ENCODE peak calls at places on chromosomes 3 and 15, in four cellular contexts. E, N, A and U are unnamed samples. For H3K4me1, the result is how much of the 10 kb centered on the place peaks cover.

GRCh38 chr3:114157321-114157720 is 21.5 kb downstream of the DRD3 start:
- DNase-seq in N (no peak), A (no peak), E (no peak), U (no peak)

GRCh38 chr3:139299261-139300132 is 44.3 kb upstream of the MRPS22 start:
- DNase-seq in A (no peak), E (no peak), N (no peak), U (no peak)

GRCh38 chr3:147299656-147300055 is 106.7 kb downstream of the ZIC4 start:
- DNase-seq in A (no peak), N (no peak), E (no peak), U (no peak)

GRCh38 chr15:60370804-60371700 is 26.7 kb downstream of the ANXA2 start:
- DNase-seq in E (peak), A (no peak), N (peak), U (peak)

GRCh38 chr3:109336272-109336957 is 931 bp downstream of the DPPA4 start:
- DNase-seq in N (no peak), A (no peak), E (no peak), U (no peak)

GRCh38 chr3:67083277-67083676 is 85.2 kb downstream of the KBTBD8 start:
- DNase-seq in A (peak), E (no peak), N (no peak), U (peak)

GRCh38 chr3:186787642-186788481 is 4.5 kb downstream of the EIF4A2 start:
- DNase-seq in N (no peak), E (no peak), A (no peak), U (no peak)

GRCh38 chr3:190517696-190518095 is 3.8 kb downstream of the IL1RAP start:
- DNase-seq in E (no peak), N (no peak), A (no peak), U (no peak)

GRCh38 chr15:98896802-98897732 is 110.5 kb downstream of the PGPEP1L start:
- DNase-seq in N (no peak), E (no peak), A (no peak), U (peak)

GRCh38 chr3:188365978-188366698 is 212.2 kb downstream of the LPP start:
- DNase-seq in N (no peak), E (no peak), A (no peak), U (no peak)

GRCh38 chr3:169399068-169399467 is 264.4 kb downstream of the MECOM start:
- DNase-seq in N (no peak), A (no peak), E (no peak), U (no peak)

GRCh38 chr3:1501396-1501795 is 408.6 kb downstream of the CNTN6 start:
- DNase-seq in A (no peak), N (no peak), E (no peak), U (no peak)

GRCh38 chr15:83775738-83776137 is 121.8 kb downstream of the ADAMTSL3 start:
- DNase-seq in E (no peak), A (no peak), N (no peak), U (no peak)

GRCh38 chr3:187223799-187224198 is 26.5 kb downstream of the RTP1 start:
- DNase-seq in E (no peak), N (no peak), A (no peak), U (no peak)

GRCh38 chr15:25177955-25178801 is 223.4 kb downstream of the SNRPN start:
- DNase-seq in N (peak), A (no peak), E (peak), U (peak)

GRCh38 chr3:52845157-52845556 is 10.3 kb upstream of the MUSTN1 start:
- DNase-seq in N (peak), E (peak), A (no peak), U (no peak)

GRCh38 chr3:178289544-178290160 is 246.6 kb upstream of the KCNMB2 start:
- DNase-seq in N (peak), A (no peak), E (peak), U (peak)

GRCh38 chr3:7779331-7779730 is 722.3 kb upstream of the LMCD1 start:
- DNase-seq in A (no peak), N (no peak), E (no peak), U (no peak)

GRCh38 chr15:51731549-51732267 is 5.7 kb downstream of the LYSMD2 start:
- DNase-seq in E (no peak), A (peak), N (no peak), U (no peak)

GRCh38 chr15:89900849-89901248 is 7.1 kb upstream of the AP3S2 start:
- DNase-seq in A (no peak), N (no peak), E (no peak), U (no peak)

GRCh38 chr3:45187597-45188210 is 38.4 kb downstream of the TMEM158 start:
- DNase-seq in A (no peak), E (no peak), N (no peak), U (no peak)

GRCh38 chr15:63522143-63522531 is 17.7 kb downstream of the USP3 start:
- DNase-seq in A (no peak), E (no peak), N (no peak), U (no peak)
- H3K4me1 ChIP-seq in A (half or more), E (half or more), N (half or more), U (under half)

DNA sequence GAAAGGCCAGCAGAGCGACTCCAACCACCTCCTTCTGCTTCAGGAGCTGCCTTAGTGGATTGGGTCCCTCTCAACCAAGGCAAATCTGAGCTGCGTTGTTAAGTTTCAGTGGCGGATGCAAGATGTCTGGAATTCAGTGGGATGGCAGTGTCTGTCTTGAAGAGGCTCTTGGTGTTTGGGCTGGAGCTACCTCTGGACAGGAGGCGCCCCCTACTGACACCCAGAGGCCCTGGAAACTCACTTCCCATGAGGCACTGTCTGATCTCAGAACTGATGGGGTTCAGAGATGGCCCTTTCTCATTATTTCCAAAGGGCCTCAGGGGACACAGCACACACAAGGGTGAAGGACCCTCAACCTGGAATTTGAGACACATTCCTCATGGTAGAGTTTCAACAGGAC is 6.0 kb upstream of the SLC28A1 start:
- DNase-seq in A (peak), E (peak), N (peak), U (peak)
- H3K4me1 ChIP-seq in A (under half), E (under half), N (under half), U (under half)

GRCh38 chr15:41946970-41947369 is 25.4 kb downstream of the EHD4 start:
- DNase-seq in E (no peak), N (no peak), A (no peak), U (no peak)
- H3K4me1 ChIP-seq in E (half or more), N (under half), A (under half), U (half or more)

GRCh38 chr15:73986055-73986775 is 5.9 kb downstream of the STOML1 start:
- DNase-seq in E (no peak), N (no peak), A (no peak), U (no peak)

GRCh38 chr15:73983773-73984172 is 8.3 kb downstream of the STOML1 start:
- DNase-seq in E (no peak), A (no peak), N (peak), U (no peak)

GRCh38 chr15:73985101-73985873 is 6.8 kb downstream of the STOML1 start:
- DNase-seq in A (no peak), N (peak), E (no peak), U (peak)

GRCh38 chr15:73983211-73983727 is 8.8 kb downstream of the STOML1 start:
- DNase-seq in N (peak), E (no peak), A (no peak), U (peak)

GRCh38 chr15:73984208-73984979 is 7.7 kb downstream of the STOML1 start:
- DNase-seq in A (no peak), N (peak), E (no peak), U (no peak)
- H3K4me1 ChIP-seq in A (under half), N (half or more), E (half or more), U (half or more)

GRCh38 chr15:68615301-68615700 is 36.5 kb downstream of the CORO2B start:
- DNase-seq in E (no peak), N (no peak), A (no peak), U (no peak)

GRCh38 chr15:68612979-68613740 is 34.4 kb downstream of the CORO2B start:
- DNase-seq in A (no peak), N (no peak), E (no peak), U (no peak)

GRCh38 chr15:68610825-68611224 is 32.0 kb downstream of the CORO2B start:
- DNase-seq in A (no peak), N (no peak), E (no peak), U (no peak)

GRCh38 chr15:68614621-68615035 is 35.8 kb downstream of the CORO2B start:
- DNase-seq in E (no peak), A (no peak), N (peak), U (no peak)

DNA sequence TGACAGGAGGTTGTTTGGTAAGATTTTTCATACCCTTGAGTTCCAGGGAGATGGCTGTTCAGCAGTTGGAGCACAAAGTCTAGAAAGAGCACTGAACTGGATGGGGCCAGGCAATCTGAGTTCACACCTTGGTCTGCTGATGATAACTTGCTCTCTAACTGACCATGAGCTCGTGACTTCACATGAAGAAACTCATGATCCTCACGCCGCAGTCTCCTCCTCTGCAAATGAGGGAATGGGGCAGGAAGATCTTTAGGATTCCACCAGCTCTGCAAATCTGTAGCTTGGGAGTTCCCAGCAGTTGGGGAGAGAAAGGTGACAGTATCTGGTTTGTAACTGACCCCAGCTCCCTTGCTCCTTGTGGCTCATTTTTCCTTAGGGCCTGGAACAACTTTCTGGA is 33.7 kb downstream of the CORO2B start:
- DNase-seq in E (no peak), A (no peak), N (no peak), U (no peak)
- H3K4me1 ChIP-seq in E (under half), A (under half), N (under half), U (under half)

DNA sequence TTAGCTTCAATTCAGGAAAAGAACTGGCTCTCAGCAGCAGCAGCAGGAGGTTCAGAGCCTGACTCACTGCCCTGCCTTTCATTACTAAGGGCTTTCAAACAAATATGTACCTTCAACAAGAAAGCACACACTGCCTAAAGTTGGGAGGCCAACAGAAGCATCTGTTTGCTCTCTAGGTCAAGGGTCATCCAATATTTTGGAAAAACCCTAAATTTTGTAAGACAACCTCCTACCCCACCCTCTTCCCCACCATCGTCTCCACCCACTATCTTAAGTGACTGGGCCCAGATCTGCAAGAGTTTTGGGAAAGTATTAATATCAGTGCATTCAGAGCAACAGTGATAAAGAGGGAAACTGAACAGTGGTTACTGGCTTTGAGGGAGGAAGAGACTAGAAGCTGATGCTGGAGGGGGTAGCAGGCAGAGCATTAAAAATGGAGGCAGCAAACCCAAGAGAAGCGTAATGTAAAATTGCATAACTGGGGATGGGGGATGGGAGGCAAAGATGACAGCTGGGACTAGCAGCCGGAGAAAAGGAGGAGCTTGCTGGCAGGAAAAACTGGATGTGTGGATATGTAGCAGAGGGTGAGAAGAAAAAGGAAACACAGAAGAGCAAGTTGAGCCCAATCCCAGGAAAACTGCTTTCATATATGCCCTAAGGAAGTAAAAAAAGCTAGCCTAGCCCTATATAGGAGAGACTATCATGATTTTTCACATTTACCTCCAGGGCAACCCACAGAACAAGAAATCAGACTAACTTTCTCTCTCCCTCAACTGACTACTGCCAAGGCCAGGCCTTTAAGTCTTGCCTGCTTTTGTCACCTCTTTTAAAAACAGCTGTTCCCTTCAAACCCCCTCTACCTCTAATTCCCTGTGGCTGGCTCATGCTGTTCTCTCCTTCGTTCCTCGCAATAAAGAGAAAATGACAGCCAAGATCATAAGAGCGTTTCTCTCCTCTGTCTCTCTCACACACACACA is 31.5 kb downstream of the NPTN start:
- DNase-seq in N (peak), A (no peak), E (peak), U (peak)
- H3K4me1 ChIP-seq in N (half or more), A (under half), E (half or more), U (under half)